ENCODE peak calls at places on chromosomes 12 and 14, in seven cellular contexts. A is iPS-NIHi11; U is HS-5; H is C1 segment of cervical spinal cord; R is Calu3; X is activated CD8-positive, alpha-beta memory T cell treated with anti-CD3 and anti-CD28 coated beads, Interleukin-2, amount 50 U/mL, for 4 hours; Q is ACHN. M is an unnamed sample.

GRCh38 chr12:98503343-98503592 is 12.1 kb upstream of the TMPO start:
- DNase-seq in A (peak; percentile 73), U (peak; percentile 97), H (peak; percentile 85), R (peak; percentile 94), X (peak; percentile 84), Q (peak; percentile 97), M (peak; percentile 87)

GRCh38 chr14:65783576-65783975 is 371.0 kb downstream of the FUT8 start:
- DNase-seq in A (no peak), U (no peak), H (no peak), R (no peak), X (no peak), Q (no peak), M (no peak)

GRCh38 chr14:99795046-99795445 is 1.8 kb downstream of the EML1 start:
- DNase-seq in A (no peak), U (no peak), H (no peak), R (no peak), X (no peak), Q (no peak), M (no peak)

GRCh38 chr12:89162704-89163261 is 189.5 kb downstream of the DUSP6 start:
- DNase-seq in A (no peak), U (peak; percentile 99), H (no peak), R (no peak), X (peak; percentile 15), Q (no peak), M (peak; percentile 59)

GRCh38 chr14:92456215-92457017 is 57.2 kb upstream of the RIN3 start:
- DNase-seq in A (peak; percentile 79), U (peak; percentile 31), H (no peak), R (peak; percentile 60), X (no peak), Q (peak; percentile 62), M (peak; percentile 12)

GRCh38 chr12:1619599-1619998 is 9.4 kb upstream of the WNT5B start:
- DNase-seq in A (no peak), U (no peak), H (no peak), R (no peak), X (no peak), Q (no peak), M (no peak)

GRCh38 chr12:29317556-29318363 is 63.2 kb downstream of the ERGIC2 start:
- DNase-seq in A (peak; percentile 59), U (no peak), H (peak; percentile 23), R (peak; percentile 37), X (peak; percentile 22), Q (peak; percentile 69), M (peak; percentile 80)

GRCh38 chr12:48003226-48004038 is 844 bp downstream of the COL2A1 start:
- DNase-seq in A (no peak), U (no peak), H (no peak), R (no peak), X (no peak), Q (no peak), M (no peak)

GRCh38 chr12:15005064-15005463 is 32.2 kb downstream of the PDE6H start:
- DNase-seq in A (no peak), U (no peak), H (no peak), R (no peak), X (no peak), Q (no peak), M (no peak)

GRCh38 chr12:112447106-112447505 is 28.4 kb downstream of the PTPN11 start:
- DNase-seq in A (no peak), U (no peak), H (no peak), R (no peak), X (no peak), Q (no peak), M (no peak)

GRCh38 chr14:94392510-94392935 is 4.1 kb upstream of the SERPINA1 start:
- DNase-seq in A (no peak), U (peak; percentile 49), H (peak; percentile 6), R (no peak), X (no peak), Q (no peak), M (no peak)

GRCh38 chr12:14514946-14515345 is 52.7 kb downstream of the PLBD1 start:
- DNase-seq in A (no peak), U (no peak), H (no peak), R (no peak), X (no peak), Q (no peak), M (no peak)

GRCh38 chr12:117218149-117218548 is 27.9 kb upstream of the FBXO21 start:
- DNase-seq in A (no peak), U (no peak), H (no peak), R (no peak), X (no peak), Q (no peak), M (no peak)

GRCh38 chr12:131035268-131035681 is 81.6 kb downstream of the ADGRD1 start:
- DNase-seq in A (no peak), U (no peak), H (no peak), R (no peak), X (no peak), Q (no peak), M (no peak)

GRCh38 chr14:41605550-41606248 is 977 bp upstream of the LRFN5 start:
- DNase-seq in A (peak; percentile 64), U (no peak), H (no peak), R (no peak), X (no peak), Q (no peak), M (no peak)

GRCh38 chr14:69573841-69574265 is 818 bp downstream of the CCDC177 start:
- DNase-seq in A (peak; percentile 44), U (no peak), H (no peak), R (no peak), X (no peak), Q (no peak), M (no peak)

GRCh38 chr14:101372494-101372813 is 188.8 kb upstream of the DIO3 start:
- DNase-seq in A (no peak), U (no peak), H (no peak), R (no peak), X (no peak), Q (no peak), M (no peak)

GRCh38 chr12:2443766-2444165 is 351.0 kb upstream of the FKBP4 start:
- DNase-seq in A (no peak), U (no peak), H (no peak), R (no peak), X (no peak), Q (no peak), M (no peak)

GRCh38 chr12:48040294-48040820 is 36.1 kb upstream of the COL2A1 start:
- DNase-seq in A (no peak), U (no peak), H (no peak), R (no peak), X (no peak), Q (no peak), M (no peak)

GRCh38 chr12:70876952-70877351 is 43.6 kb downstream of the PTPRR start:
- DNase-seq in A (no peak), U (peak; percentile 39), H (no peak), R (no peak), X (no peak), Q (no peak), M (no peak)

GRCh38 chr14:104688755-104689619 is at the start of gene INF2:
- DNase-seq in A (peak; percentile 90), U (no peak), H (no peak), R (peak; percentile 78), X (peak; percentile 56), Q (peak; percentile 65), M (no peak)

GRCh38 chr12:128969480-128970055 is 116.3 kb downstream of the GLT1D1 start:
- DNase-seq in A (peak; percentile 66), U (no peak), H (no peak), R (peak; percentile 50), X (no peak), Q (peak; percentile 42), M (no peak)

GRCh38 chr12:58310368-58310767 is 369.0 kb downstream of the ATP23 start:
- DNase-seq in A (no peak), U (no peak), H (no peak), R (no peak), X (no peak), Q (peak; percentile 38), M (peak; percentile 58)

GRCh38 chr12:89552376-89552775 is 26.5 kb upstream of the POC1B start:
- DNase-seq in A (no peak), U (no peak), H (no peak), R (no peak), X (no peak), Q (no peak), M (no peak)

GRCh38 chr14:24806061-24806678 is 172.2 kb upstream of the GZMB start:
- DNase-seq in A (peak; percentile 71), U (no peak), H (no peak), R (peak; percentile 88), X (peak; percentile 16), Q (peak; percentile 40), M (peak; percentile 58)

GRCh38 chr12:50167026-50167742 is at the start of gene CERS5:
- DNase-seq in A (peak; percentile 99), U (peak; percentile 93), H (peak; percentile 92), R (peak; percentile 97), X (peak; percentile 94), Q (peak; percentile 100), M (peak; percentile 94)

GRCh38 chr14:33837943-33838683 is 112.8 kb downstream of the EGLN3 start:
- DNase-seq in A (no peak), U (no peak), H (no peak), R (no peak), X (no peak), Q (no peak), M (no peak)

GRCh38 chr12:105445261-105446015 is 114.9 kb downstream of the C12orf75 start:
- DNase-seq in A (peak; percentile 21), U (no peak), H (no peak), R (peak; percentile 21), X (no peak), Q (no peak), M (no peak)

GRCh38 chr14:45038865-45039264 is 45.1 kb upstream of the PRPF39 start:
- DNase-seq in A (no peak), U (no peak), H (no peak), R (no peak), X (no peak), Q (peak; percentile 5), M (no peak)

GRCh38 chr12:58765653-58766554 is 154.4 kb downstream of the LRIG3 start:
- DNase-seq in A (no peak), U (no peak), H (no peak), R (peak; percentile 4), X (no peak), Q (no peak), M (no peak)

GRCh38 chr14:93936245-93936644 is 9.1 kb downstream of the FAM181A start:
- DNase-seq in A (peak; percentile 47), U (no peak), H (no peak), R (peak; percentile 43), X (no peak), Q (peak; percentile 29), M (no peak)

GRCh38 chr12:71477046-71477445 is 37.4 kb downstream of the LGR5 start:
- DNase-seq in A (no peak), U (peak; percentile 15), H (no peak), R (no peak), X (no peak), Q (no peak), M (no peak)

GRCh38 chr12:59808317-59808910 is 212.6 kb downstream of the SLC16A7 start:
- DNase-seq in A (peak; percentile 46), U (no peak), H (no peak), R (no peak), X (no peak), Q (peak; percentile 58), M (no peak)

GRCh38 chr14:58560208-58560607 is 77.6 kb upstream of the DACT1 start:
- DNase-seq in A (no peak), U (peak; percentile 25), H (no peak), R (no peak), X (no peak), Q (no peak), M (no peak)

GRCh38 chr12:121626087-121626852 is at the start of gene ORAI1:
- DNase-seq in A (peak; percentile 94), U (no peak), H (peak; percentile 89), R (peak; percentile 99), X (peak; percentile 99), Q (peak; percentile 97), M (peak; percentile 70)

GRCh38 chr12:122963928-122964240 is 2.4 kb downstream of the ABCB9 start:
- DNase-seq in A (no peak), U (no peak), H (peak; percentile 37), R (no peak), X (no peak), Q (no peak), M (no peak)

GRCh38 chr12:128818065-128819022 is 5.4 kb downstream of the SLC15A4 start:
- DNase-seq in A (no peak), U (no peak), H (no peak), R (peak; percentile 32), X (no peak), Q (peak; percentile 76), M (no peak)

GRCh38 chr12:84842406-84843013 is 70.1 kb downstream of the SLC6A15 start:
- DNase-seq in A (peak; percentile 16), U (peak; percentile 34), H (no peak), R (peak; percentile 37), X (no peak), Q (peak; percentile 73), M (peak; percentile 64)

M was measured in SW 1271.